ENCODE peak calls at places on chromosomes 3 and 15, in five cellular contexts. Z is uterus; Y is lung; Q is CD8-positive, alpha-beta memory T cell; I is CD8-positive, alpha-beta T cell. U is an unnamed sample. For H3K4me1, the result is how much of the 10 kb centered on the place peaks cover.

GRCh38 chr15:83559310-83559966 is 94.5 kb upstream of the ADAMTSL3 start:
- DNase-seq in I (peak), Y (peak), Q (no peak), Z (peak), U (no peak)

GRCh38 chr3:126084667-126085180 is 800 bp upstream of the SLC41A3 start:
- DNase-seq in Z (no peak), Y (no peak), I (no peak), Q (no peak), U (no peak)

GRCh38 chr15:51341366-51342248 is at the start of gene GLDN:
- DNase-seq in Y (peak), Q (no peak), Z (peak), I (no peak), U (no peak)

GRCh38 chr3:180594631-180595348 is 7.2 kb upstream of the TTC14 start:
- DNase-seq in Y (no peak), I (no peak), Z (no peak), Q (no peak), U (no peak)

GRCh38 chr3:29373016-29373690 is 92.3 kb downstream of the RBMS3 start:
- DNase-seq in Q (no peak), Z (no peak), Y (no peak), I (no peak), U (no peak)

GRCh38 chr3:179526482-179526881 is 36.2 kb upstream of the ACTL6A start:
- DNase-seq in Z (no peak), Q (no peak), I (no peak), Y (no peak), U (no peak)

GRCh38 chr3:12962292-12962691 is 110.9 kb downstream of the IQSEC1 start:
- DNase-seq in Z (no peak), I (no peak), Q (no peak), Y (no peak), U (no peak)

GRCh38 chr15:80183886-80184285 is 31.1 kb downstream of the FAH start:
- DNase-seq in Q (no peak), I (no peak), Z (no peak), Y (no peak), U (no peak)

GRCh38 chr15:69876030-69876429 is 221.7 kb downstream of the TLE3 start:
- DNase-seq in I (no peak), Z (no peak), Y (no peak), Q (no peak), U (no peak)

GRCh38 chr15:49199666-49200065 is 29.6 kb downstream of the GALK2 start:
- DNase-seq in Q (no peak), I (no peak), Y (no peak), Z (no peak), U (no peak)

GRCh38 chr15:73996939-73997338 is 2.4 kb downstream of the PML start:
- DNase-seq in Q (no peak), I (no peak), Z (no peak), Y (no peak), U (no peak)

GRCh38 chr15:37819191-37819590 is 115.2 kb upstream of the TMCO5A start:
- DNase-seq in Q (no peak), Y (no peak), Z (no peak), I (no peak), U (no peak)

GRCh38 chr3:37217098-37217849 is 42.9 kb upstream of the LRRFIP2 start:
- DNase-seq in Z (no peak), Q (peak), I (peak), Y (no peak), U (no peak)

GRCh38 chr3:170012683-170013400 is 25.0 kb upstream of the GPR160 start:
- DNase-seq in Z (no peak), Y (no peak), Q (no peak), I (no peak), U (no peak)

GRCh38 chr3:119559441-119559963 is at the start of gene CD80:
- DNase-seq in Q (peak), Z (no peak), I (peak), Y (peak), U (peak)

GRCh38 chr3:39469945-39470344 is 2.5 kb downstream of the MOBP start:
- DNase-seq in Y (no peak), Z (no peak), I (no peak), Q (no peak), U (no peak)

GRCh38 chr3:1207904-1208303 is 115.1 kb downstream of the CNTN6 start:
- DNase-seq in Z (no peak), I (no peak), Y (no peak), Q (no peak), U (no peak)

GRCh38 chr3:151301787-151302186 is 14.8 kb downstream of the GPR87 start:
- DNase-seq in Z (no peak), I (no peak), Y (no peak), Q (no peak), U (no peak)

GRCh38 chr15:60407406-60407805 is 9.6 kb upstream of the ANXA2 start:
- DNase-seq in Q (no peak), Y (no peak), I (no peak), Z (no peak), U (no peak)

GRCh38 chr3:52507359-52507758 is 12.2 kb downstream of the STAB1 start:
- DNase-seq in I (no peak), Q (no peak), Y (no peak), Z (no peak), U (no peak)

DNA sequence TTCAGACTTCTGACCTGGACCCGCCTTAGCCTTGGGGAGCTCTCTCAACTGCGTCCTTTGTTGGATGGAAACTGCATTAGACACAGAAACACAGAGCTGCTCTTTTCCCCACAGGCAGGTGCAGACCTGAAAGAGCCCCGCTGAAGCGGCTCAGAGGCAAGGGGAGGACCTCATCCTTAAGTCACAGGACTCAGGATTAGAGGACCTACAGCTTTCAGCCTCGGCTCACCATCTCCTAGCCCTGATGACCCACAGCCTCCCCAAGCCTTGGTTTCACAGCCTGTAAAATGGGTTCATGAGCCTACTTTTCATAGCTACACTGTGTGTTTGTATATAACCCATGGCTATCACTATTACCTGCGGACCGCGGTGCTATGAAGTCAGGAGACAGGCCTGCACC is 20.0 kb downstream of the ZNF710 start:
- DNase-seq in Z (no peak), I (no peak), Q (no peak), Y (no peak), U (no peak)
- H3K4me1 ChIP-seq in Z (under half), I (under half), Q (under half), Y (under half), U (under half)

GRCh38 chr15:65558336-65558735 is 28.1 kb downstream of the HACD3 start:
- DNase-seq in I (no peak), Z (no peak), Q (no peak), Y (no peak), U (no peak)
- H3K4me1 ChIP-seq in I (under half), Z (under half), Q (under half), Y (under half), U (under half)

GRCh38 chr15:44734839-44735481 is 1.4 kb upstream of the TRIM69 start:
- DNase-seq in I (no peak), Z (no peak), Y (no peak), Q (no peak), U (no peak)
- H3K4me1 ChIP-seq in I (half or more), Z (under half), Y (under half), Q (half or more), U (under half)

GRCh38 chr3:165778891-165779290 is 58.3 kb downstream of the BCHE start:
- DNase-seq in Z (no peak), Y (no peak), I (no peak), Q (no peak), U (no peak)
- H3K4me1 ChIP-seq in Z (under half), Y (under half), I (under half), Q (under half), U (under half)

DNA sequence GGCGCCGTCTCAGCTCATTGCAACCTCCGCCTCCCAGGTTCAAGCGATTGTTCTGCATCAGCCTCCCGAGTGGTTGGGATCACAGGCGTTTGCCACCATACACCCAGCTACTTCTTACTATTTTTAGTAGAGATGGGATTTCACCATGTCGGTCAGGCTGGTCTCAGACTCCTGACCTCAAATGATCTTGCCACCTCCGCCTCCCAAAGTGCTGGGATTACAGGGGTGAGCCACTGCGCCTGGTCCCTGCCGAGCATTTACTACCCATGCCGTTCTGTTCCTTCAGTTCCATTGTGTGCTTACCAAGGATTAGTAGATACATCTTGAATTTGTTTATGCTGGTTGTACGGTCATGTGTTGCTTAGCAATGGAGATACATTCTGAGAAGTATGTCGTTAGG is 10.3 kb downstream of the CHD2 start:
- DNase-seq in Z (no peak), I (no peak), Y (no peak), Q (no peak), U (no peak)
- H3K4me1 ChIP-seq in Z (under half), I (half or more), Y (under half), Q (half or more), U (half or more)